ENCODE peak calls at places on chromosomes 6 and 20, in nine cellular contexts. U, G, K, M, W, V, T, E and F are unnamed samples.
A peak's percentile ranks its signal among the peaks of the same experiment; 100 is the strongest.

GRCh38 chr6:151038616-151039015 is 173.1 kb downstream of the MTHFD1L start:
- DNase-seq in U (no peak), W (no peak), V (no peak), M (no peak), T (no peak), K (no peak), G (no peak), E (no peak), F (no peak)

GRCh38 chr20:50344232-50345071 is 153.8 kb downstream of the CEBPB start:
- DNase-seq in K (peak; percentile 64), E (no peak), M (no peak), G (no peak), U (no peak), T (no peak), W (no peak), V (peak; percentile 15), F (no peak)

GRCh38 chr6:118485601-118486550 is 62.2 kb upstream of the PLN start:
- DNase-seq in G (peak; percentile 34), T (no peak), U (no peak), M (no peak), W (no peak), V (peak; percentile 55), K (no peak), E (no peak), F (no peak)

GRCh38 chr6:107330190-107330589 is 129.2 kb downstream of the PDSS2 start:
- DNase-seq in W (no peak), U (no peak), V (peak; percentile 88), M (no peak), T (no peak), G (no peak), K (peak; percentile 39), E (no peak), F (no peak)

GRCh38 chr6:37868447-37868825 is 48.9 kb downstream of the ZFAND3 start:
- DNase-seq in U (peak; percentile 17), T (peak; percentile 66), G (peak; percentile 59), W (no peak), E (peak; percentile 41), M (no peak), K (no peak), V (no peak), F (no peak)

GRCh38 chr6:71035871-71036270 is 79.0 kb upstream of the B3GAT2 start:
- DNase-seq in M (no peak), U (no peak), K (no peak), G (no peak), W (no peak), T (peak; percentile 65), E (no peak), V (no peak), F (no peak)

GRCh38 chr20:35702051-35702823 is 3.0 kb downstream of the ROMO1 start:
- DNase-seq in M (no peak), G (peak; percentile 79), T (no peak), U (peak; percentile 58), V (no peak), E (no peak), W (no peak), K (no peak), F (peak; percentile 59)

GRCh38 chr20:59309218-59309617 is 8.8 kb downstream of the EDN3 start:
- DNase-seq in K (no peak), E (no peak), T (no peak), M (no peak), V (no peak), G (no peak), W (no peak), U (no peak), F (no peak)

GRCh38 chr6:122995930-122996796 is at the start of gene CLVS2:
- DNase-seq in U (no peak), G (no peak), T (peak; percentile 35), K (peak; percentile 89), V (no peak), M (peak; percentile 67), W (no peak), E (peak; percentile 1), F (no peak)

GRCh38 chr6:29553268-29554057 is 6.1 kb downstream of the UBD start:
- DNase-seq in E (peak; percentile 66), G (peak; percentile 54), U (no peak), M (peak; percentile 46), T (peak; percentile 57), V (peak; percentile 39), W (peak; percentile 54), K (peak; percentile 90), F (peak; percentile 11)

GRCh38 chr6:168641455-168641854 is 200.5 kb downstream of the SMOC2 start:
- DNase-seq in E (no peak), M (no peak), V (no peak), G (no peak), W (no peak), U (no peak), K (peak; percentile 63), T (peak; percentile 5), F (no peak)

GRCh38 chr6:159212881-159213280 is 43.7 kb downstream of the FNDC1 start:
- DNase-seq in V (no peak), E (no peak), T (no peak), M (no peak), G (no peak), K (no peak), U (no peak), W (no peak), F (no peak)

GRCh38 chr6:152378154-152378553 is 259.0 kb downstream of the SYNE1 start:
- DNase-seq in K (no peak), G (peak; percentile 46), V (no peak), M (no peak), W (no peak), T (no peak), E (peak; percentile 44), U (peak; percentile 24), F (no peak)

GRCh38 chr6:37130704-37131103 is 39.2 kb upstream of the PIM1 start:
- DNase-seq in T (peak; percentile 38), G (peak; percentile 56), M (no peak), K (no peak), U (no peak), V (no peak), E (peak; percentile 41), W (no peak), F (no peak)

GRCh38 chr6:148840256-148840655 is 93.4 kb downstream of the UST start:
- DNase-seq in W (no peak), E (no peak), V (no peak), K (no peak), G (no peak), U (no peak), T (no peak), M (no peak), F (no peak)

GRCh38 chr20:2838847-2839671 is 1.4 kb downstream of the PCED1A start:
- DNase-seq in K (no peak), E (no peak), G (no peak), V (no peak), U (no peak), M (no peak), T (no peak), W (no peak), F (no peak)

GRCh38 chr20:2840138-2840966 is at the start of the genes PCED1A and VPS16:
- DNase-seq in U (peak; percentile 24), K (peak; percentile 89), E (peak; percentile 83), G (peak; percentile 85), W (peak; percentile 92), T (peak; percentile 90), M (peak; percentile 88), V (peak; percentile 93), F (peak; percentile 61)

GRCh38 chr20:2839732-2840137 is 720 bp downstream of the PCED1A start:
- DNase-seq in T (no peak), E (no peak), K (no peak), W (no peak), G (no peak), U (no peak), V (no peak), M (no peak), F (no peak)

GRCh38 chr20:2838170-2838797 is 2.2 kb downstream of the PCED1A start:
- DNase-seq in V (peak; percentile 82), W (no peak), U (no peak), T (no peak), K (no peak), E (no peak), M (no peak), G (no peak), F (no peak)

GRCh38 chr20:2840967-2841531 is 504 bp downstream of the VPS16 start:
- DNase-seq in M (no peak), V (peak; percentile 51), W (peak; percentile 69), T (peak; percentile 85), G (peak; percentile 72), U (no peak), K (peak; percentile 65), E (peak; percentile 62), F (no peak)
- TF ChIP-seq CTCF in M (no peak), V (no peak), W (no peak), T (no peak), G (no peak), U (no peak), K (no peak), E (no peak), F (no peak)

GRCh38 chr6:43269273-43270007 is 26.2 kb downstream of the TTBK1 start:
- DNase-seq in E (no peak), G (no peak), K (peak; percentile 47), U (no peak), V (no peak), T (no peak), W (peak; percentile 89), M (no peak), F (no peak)
- H3K4me3 ChIP-seq in E (peak overlapping the region; percentile 34), G (peak overlapping the region; percentile 30), K (peak overlapping the region; percentile 52), U (peak overlapping the region; percentile 19), V (peak overlapping the region; percentile 11), T (peak overlapping the region; percentile 21), W (no peak overlapping the region), M (peak overlapping the region; percentile 16), F (peak overlapping the region; percentile 12)

DNA sequence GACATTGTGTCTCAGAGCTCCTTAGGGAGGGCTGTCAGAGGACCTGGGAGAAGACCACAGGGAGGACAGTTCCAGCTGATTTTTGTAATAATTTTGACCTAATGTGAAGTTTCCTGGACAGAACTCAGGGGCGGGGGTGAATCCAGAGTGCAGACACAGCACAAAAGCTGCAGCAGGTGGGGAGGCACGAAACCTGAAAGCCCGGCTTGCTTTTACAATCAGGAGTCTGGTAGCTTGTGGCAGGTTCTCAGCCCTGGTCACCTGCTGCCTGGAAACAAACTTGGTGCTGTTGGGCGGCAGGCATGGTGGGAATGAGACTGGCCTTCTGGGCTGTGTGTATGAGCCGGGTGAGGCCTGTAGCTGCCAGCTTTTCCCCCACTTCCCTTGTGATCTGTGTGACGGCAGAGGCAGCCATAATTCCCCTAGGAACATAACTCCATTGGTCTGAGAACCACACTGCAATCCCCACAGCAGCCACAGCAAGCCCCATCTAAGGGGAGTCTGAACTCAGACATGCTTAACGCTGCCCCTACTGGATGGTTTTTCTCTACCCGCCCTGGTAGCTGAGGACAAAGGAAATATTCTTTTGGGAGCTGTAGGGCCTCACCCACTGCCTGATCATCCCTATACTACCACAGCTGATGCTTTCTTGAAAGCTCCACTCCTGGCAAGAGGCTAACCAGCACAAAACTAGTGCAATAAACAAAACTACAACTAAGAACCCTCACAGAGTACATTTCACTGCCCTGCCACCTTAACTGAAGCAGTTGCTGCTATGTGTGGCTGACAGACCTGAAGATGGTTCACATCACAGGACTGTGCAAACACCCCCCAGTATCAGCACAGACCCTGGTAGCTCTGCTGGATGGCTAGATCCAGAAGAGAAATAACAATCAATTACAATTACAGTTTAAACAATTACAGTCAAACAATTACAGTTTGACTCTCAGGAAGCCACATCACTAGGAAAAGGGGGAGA is 1055.1 kb upstream of the GJE1 start:
- DNase-seq in W (no peak), K (peak; percentile 86), T (peak; percentile 18), V (peak; percentile 52), E (peak; percentile 7), M (no peak), U (no peak), G (no peak), F (peak; percentile 11)
- TF ChIP-seq CTCF in W (no peak), K (peak; percentile 68), T (peak; percentile 7), V (peak; percentile 37), E (peak; percentile 57), M (no peak), U (no peak), G (peak; percentile 21), F (peak; percentile 36)

GRCh38 chr6:156780962-156781705 is 4.0 kb downstream of the ARID1B start:
- DNase-seq in V (no peak), U (no peak), E (no peak), M (no peak), T (no peak), G (no peak), K (no peak), W (no peak), F (no peak)
- H3K4me3 ChIP-seq in V (peak overlapping the region; percentile 65), U (peak overlapping the region; percentile 31), E (peak overlapping the region; percentile 83), M (peak overlapping the region; percentile 75), T (peak overlapping the region; percentile 20), G (peak overlapping the region; percentile 18), K (peak overlapping the region; percentile 73), W (peak overlapping the region; percentile 1), F (peak overlapping the region; percentile 92)